ENCODE peak calls at places on chromosomes 2 and 18, in four cellular contexts. R is GM10248; C is LoVo; Q is activated naive CD4-positive, alpha-beta T cell treated with Interleukin-2 at 50 U/mL for 16 hours. M is an unnamed sample.

GRCh38 chr2:24492283-24493272 is 1.5 kb downstream of the NCOA1 start:
- DNase-seq in C (no peak), Q (no peak), R (no peak), M (peak; percentile 43)

GRCh38 chr2:212686285-212686895 is 147.8 kb upstream of the ERBB4 start:
- DNase-seq in Q (peak; percentile 37), R (peak; percentile 70), C (peak; percentile 47), M (peak; percentile 52)

GRCh38 chr18:77111449-77112160 is 21.0 kb downstream of the MBP start:
- DNase-seq in Q (peak; percentile 2), C (no peak), R (no peak), M (peak; percentile 30)

GRCh38 chr2:159595410-159596046 is 20.8 kb downstream of the BAZ2B start:
- DNase-seq in R (no peak), Q (no peak), C (no peak), M (no peak)

GRCh38 chr2:33321236-33321731 is 155.2 kb upstream of the RASGRP3 start:
- DNase-seq in R (no peak), C (no peak), Q (peak; percentile 42), M (peak; percentile 35)

GRCh38 chr2:240818543-240819403 is 1.2 kb downstream of the KIF1A start:
- DNase-seq in R (no peak), Q (no peak), C (no peak), M (no peak)

GRCh38 chr18:43514747-43515146 is 237.5 kb upstream of the SYT4 start:
- DNase-seq in C (no peak), R (no peak), Q (no peak), M (no peak)

GRCh38 chr2:181673178-181673577 is 7.1 kb downstream of the NEUROD1 start:
- DNase-seq in Q (no peak), R (no peak), C (no peak), M (no peak)

GRCh38 chr18:36297419-36298112 is at the start of gene FHOD3:
- DNase-seq in Q (no peak), R (peak; percentile 75), C (peak; percentile 50), M (peak; percentile 39)

GRCh38 chr2:26072925-26073768 is 39.3 kb downstream of the RAB10 start:
- DNase-seq in Q (no peak), C (no peak), R (no peak), M (no peak)

GRCh38 chr2:26605969-26606846 is 35.0 kb downstream of the CIB4 start:
- DNase-seq in C (no peak), R (no peak), Q (no peak), M (no peak)

GRCh38 chr2:84965827-84966226 is 5.1 kb upstream of the KCMF1 start:
- DNase-seq in Q (no peak), R (no peak), C (no peak), M (no peak)

GRCh38 chr2:168700615-168701245 is 101.7 kb upstream of the NOSTRIN start:
- DNase-seq in Q (no peak), R (no peak), C (no peak), M (no peak)

GRCh38 chr2:6914829-6915228 is 2.4 kb upstream of the RNF144A start:
- DNase-seq in C (peak; percentile 40), R (no peak), Q (no peak), M (no peak)

M was measured in activated T-cell treated with anti-CD3 and anti-CD28 coated beads, Interleukin-2, amount 50 U/mL, for 24 hours.